ENCODE peak calls at places on chromosome X, in seven cellular contexts. One of them, this sample, is unnamed.

GRCh38 chrX:56232221-56233082 is at the start of gene KLF8:
- DNase-seq in HCEC 1CT: no peak
- DNase-seq in PC-9: peak; percentile 62
- DNase-seq in mesenteric fat pad: no peak
- DNase-seq in kidney glomerular epithelial cell: no peak
- DNase-seq in stimulated activated CD4-positive, alpha-beta T cell treated with anti-CD3 and anti-CD28 coated beads, Interleukin-2, amount 100 ng/mL, for 48 hours: peak; percentile 15
- DNase-seq in AG08396: peak; percentile 41
- DNase-seq in this sample: peak; percentile 10

GRCh38 chrX:53458082-53458481 is 23.9 kb upstream of the HSD17B10 start:
- DNase-seq in HCEC 1CT: peak; percentile 43
- DNase-seq in PC-9: no peak
- DNase-seq in mesenteric fat pad: no peak
- DNase-seq in kidney glomerular epithelial cell: no peak
- DNase-seq in stimulated activated CD4-positive, alpha-beta T cell treated with anti-CD3 and anti-CD28 coated beads, Interleukin-2, amount 100 ng/mL, for 48 hours: no peak
- DNase-seq in AG08396: no peak
- DNase-seq in this sample: no peak

GRCh38 chrX:29231800-29232199 is 644.6 kb downstream of the IL1RAPL1 start:
- DNase-seq in HCEC 1CT: no peak
- DNase-seq in PC-9: no peak
- DNase-seq in mesenteric fat pad: no peak
- DNase-seq in kidney glomerular epithelial cell: no peak
- DNase-seq in stimulated activated CD4-positive, alpha-beta T cell treated with anti-CD3 and anti-CD28 coated beads, Interleukin-2, amount 100 ng/mL, for 48 hours: no peak
- DNase-seq in AG08396: peak; percentile 4
- DNase-seq in this sample: no peak

GRCh38 chrX:57641338-57641737 is 38.7 kb downstream of the NLRP2B start:
- DNase-seq in HCEC 1CT: no peak
- DNase-seq in PC-9: no peak
- DNase-seq in mesenteric fat pad: no peak
- DNase-seq in kidney glomerular epithelial cell: no peak
- DNase-seq in stimulated activated CD4-positive, alpha-beta T cell treated with anti-CD3 and anti-CD28 coated beads, Interleukin-2, amount 100 ng/mL, for 48 hours: no peak
- DNase-seq in AG08396: no peak
- DNase-seq in this sample: peak; percentile 16

GRCh38 chrX:154714925-154715324 is 36.0 kb downstream of the GAB3 start:
- DNase-seq in HCEC 1CT: no peak
- DNase-seq in PC-9: no peak
- DNase-seq in mesenteric fat pad: no peak
- DNase-seq in kidney glomerular epithelial cell: peak; percentile 10
- DNase-seq in stimulated activated CD4-positive, alpha-beta T cell treated with anti-CD3 and anti-CD28 coated beads, Interleukin-2, amount 100 ng/mL, for 48 hours: peak; percentile 47
- DNase-seq in AG08396: peak; percentile 58
- DNase-seq in this sample: no peak

GRCh38 chrX:16484338-16484737 is 165.6 kb upstream of the S100G start:
- DNase-seq in HCEC 1CT: peak; percentile 95
- DNase-seq in PC-9: peak; percentile 89
- DNase-seq in mesenteric fat pad: no peak
- DNase-seq in kidney glomerular epithelial cell: peak; percentile 23
- DNase-seq in stimulated activated CD4-positive, alpha-beta T cell treated with anti-CD3 and anti-CD28 coated beads, Interleukin-2, amount 100 ng/mL, for 48 hours: peak; percentile 17
- DNase-seq in AG08396: peak; percentile 71
- DNase-seq in this sample: peak; percentile 87

GRCh38 chrX:120125444-120125843 is 9.7 kb upstream of the RHOXF1 start:
- DNase-seq in HCEC 1CT: no peak
- DNase-seq in PC-9: no peak
- DNase-seq in mesenteric fat pad: no peak
- DNase-seq in kidney glomerular epithelial cell: no peak
- DNase-seq in stimulated activated CD4-positive, alpha-beta T cell treated with anti-CD3 and anti-CD28 coated beads, Interleukin-2, amount 100 ng/mL, for 48 hours: no peak
- DNase-seq in AG08396: peak; percentile 21
- DNase-seq in this sample: no peak

GRCh38 chrX:103344606-103345005 is 11.7 kb upstream of the TCEAL9 start:
- DNase-seq in HCEC 1CT: no peak
- DNase-seq in PC-9: no peak
- DNase-seq in mesenteric fat pad: no peak
- DNase-seq in kidney glomerular epithelial cell: no peak
- DNase-seq in stimulated activated CD4-positive, alpha-beta T cell treated with anti-CD3 and anti-CD28 coated beads, Interleukin-2, amount 100 ng/mL, for 48 hours: no peak
- DNase-seq in AG08396: no peak
- DNase-seq in this sample: no peak

GRCh38 chrX:32894679-32895078 is 316.7 kb downstream of the DMD start:
- DNase-seq in HCEC 1CT: no peak
- DNase-seq in PC-9: no peak
- DNase-seq in mesenteric fat pad: no peak
- DNase-seq in kidney glomerular epithelial cell: no peak
- DNase-seq in stimulated activated CD4-positive, alpha-beta T cell treated with anti-CD3 and anti-CD28 coated beads, Interleukin-2, amount 100 ng/mL, for 48 hours: no peak
- DNase-seq in AG08396: no peak
- DNase-seq in this sample: no peak

GRCh38 chrX:137549846-137550534 is 15.9 kb upstream of the ZIC3 start:
- DNase-seq in HCEC 1CT: no peak
- DNase-seq in PC-9: no peak
- DNase-seq in mesenteric fat pad: no peak
- DNase-seq in kidney glomerular epithelial cell: no peak
- DNase-seq in stimulated activated CD4-positive, alpha-beta T cell treated with anti-CD3 and anti-CD28 coated beads, Interleukin-2, amount 100 ng/mL, for 48 hours: no peak
- DNase-seq in AG08396: no peak
- DNase-seq in this sample: no peak

GRCh38 chrX:54043696-54044125 is 562 bp downstream of the PHF8 start:
- DNase-seq in HCEC 1CT: peak; percentile 15
- DNase-seq in PC-9: no peak
- DNase-seq in mesenteric fat pad: no peak
- DNase-seq in kidney glomerular epithelial cell: peak; percentile 8
- DNase-seq in stimulated activated CD4-positive, alpha-beta T cell treated with anti-CD3 and anti-CD28 coated beads, Interleukin-2, amount 100 ng/mL, for 48 hours: peak; percentile 3
- DNase-seq in AG08396: peak; percentile 36
- DNase-seq in this sample: no peak

GRCh38 chrX:65406532-65406931 is 128.1 kb downstream of the LAS1L start:
- DNase-seq in HCEC 1CT: no peak
- DNase-seq in PC-9: no peak
- DNase-seq in mesenteric fat pad: no peak
- DNase-seq in kidney glomerular epithelial cell: no peak
- DNase-seq in stimulated activated CD4-positive, alpha-beta T cell treated with anti-CD3 and anti-CD28 coated beads, Interleukin-2, amount 100 ng/mL, for 48 hours: peak; percentile 15
- DNase-seq in AG08396: peak; percentile 8
- DNase-seq in this sample: no peak

GRCh38 chrX:34503119-34503518 is 154.0 kb downstream of the TMEM47 start:
- DNase-seq in HCEC 1CT: no peak
- DNase-seq in PC-9: no peak
- DNase-seq in mesenteric fat pad: no peak
- DNase-seq in kidney glomerular epithelial cell: no peak
- DNase-seq in stimulated activated CD4-positive, alpha-beta T cell treated with anti-CD3 and anti-CD28 coated beads, Interleukin-2, amount 100 ng/mL, for 48 hours: no peak
- DNase-seq in AG08396: no peak
- DNase-seq in this sample: no peak

GRCh38 chrX:115897956-115898355 is 272.6 kb upstream of the AGTR2 start:
- DNase-seq in HCEC 1CT: no peak
- DNase-seq in PC-9: no peak
- DNase-seq in mesenteric fat pad: no peak
- DNase-seq in kidney glomerular epithelial cell: no peak
- DNase-seq in stimulated activated CD4-positive, alpha-beta T cell treated with anti-CD3 and anti-CD28 coated beads, Interleukin-2, amount 100 ng/mL, for 48 hours: no peak
- DNase-seq in AG08396: no peak
- DNase-seq in this sample: no peak

GRCh38 chrX:13123857-13124345 is 79.5 kb upstream of the FAM9C start:
- DNase-seq in HCEC 1CT: peak; percentile 76
- DNase-seq in PC-9: no peak
- DNase-seq in mesenteric fat pad: no peak
- DNase-seq in kidney glomerular epithelial cell: no peak
- DNase-seq in stimulated activated CD4-positive, alpha-beta T cell treated with anti-CD3 and anti-CD28 coated beads, Interleukin-2, amount 100 ng/mL, for 48 hours: no peak
- DNase-seq in AG08396: no peak
- DNase-seq in this sample: no peak

GRCh38 chrX:105263171-105263570 is 42.7 kb upstream of the TEX13A start:
- DNase-seq in HCEC 1CT: no peak
- DNase-seq in PC-9: peak; percentile 88
- DNase-seq in mesenteric fat pad: no peak
- DNase-seq in kidney glomerular epithelial cell: no peak
- DNase-seq in stimulated activated CD4-positive, alpha-beta T cell treated with anti-CD3 and anti-CD28 coated beads, Interleukin-2, amount 100 ng/mL, for 48 hours: no peak
- DNase-seq in AG08396: no peak
- DNase-seq in this sample: no peak

GRCh38 chrX:150773634-150774033 is 80.4 kb downstream of the MTMR1 start:
- DNase-seq in HCEC 1CT: no peak
- DNase-seq in PC-9: no peak
- DNase-seq in mesenteric fat pad: no peak
- DNase-seq in kidney glomerular epithelial cell: no peak
- DNase-seq in stimulated activated CD4-positive, alpha-beta T cell treated with anti-CD3 and anti-CD28 coated beads, Interleukin-2, amount 100 ng/mL, for 48 hours: no peak
- DNase-seq in AG08396: no peak
- DNase-seq in this sample: no peak

GRCh38 chrX:10079155-10079711 is 77.5 kb upstream of the CLCN4 start:
- DNase-seq in HCEC 1CT: no peak
- DNase-seq in PC-9: no peak
- DNase-seq in mesenteric fat pad: no peak
- DNase-seq in kidney glomerular epithelial cell: no peak
- DNase-seq in stimulated activated CD4-positive, alpha-beta T cell treated with anti-CD3 and anti-CD28 coated beads, Interleukin-2, amount 100 ng/mL, for 48 hours: no peak
- DNase-seq in AG08396: no peak
- DNase-seq in this sample: no peak

GRCh38 chrX:131564553-131565229 is 20.8 kb downstream of the OR13H1 start:
- DNase-seq in HCEC 1CT: no peak
- DNase-seq in PC-9: peak; percentile 71
- DNase-seq in mesenteric fat pad: no peak
- DNase-seq in kidney glomerular epithelial cell: no peak
- DNase-seq in stimulated activated CD4-positive, alpha-beta T cell treated with anti-CD3 and anti-CD28 coated beads, Interleukin-2, amount 100 ng/mL, for 48 hours: no peak
- DNase-seq in AG08396: no peak
- DNase-seq in this sample: no peak

GRCh38 chrX:70219938-70220764 is 14.3 kb upstream of the AWAT1 start:
- DNase-seq in HCEC 1CT: no peak
- DNase-seq in PC-9: peak; percentile 89
- DNase-seq in mesenteric fat pad: no peak
- DNase-seq in kidney glomerular epithelial cell: no peak
- DNase-seq in stimulated activated CD4-positive, alpha-beta T cell treated with anti-CD3 and anti-CD28 coated beads, Interleukin-2, amount 100 ng/mL, for 48 hours: no peak
- DNase-seq in AG08396: no peak
- DNase-seq in this sample: peak; percentile 73

GRCh38 chrX:35664838-35665237 is 133.3 kb upstream of the MAGEB16 start:
- DNase-seq in HCEC 1CT: no peak
- DNase-seq in PC-9: no peak
- DNase-seq in mesenteric fat pad: no peak
- DNase-seq in kidney glomerular epithelial cell: no peak
- DNase-seq in stimulated activated CD4-positive, alpha-beta T cell treated with anti-CD3 and anti-CD28 coated beads, Interleukin-2, amount 100 ng/mL, for 48 hours: no peak
- DNase-seq in AG08396: no peak
- DNase-seq in this sample: no peak

GRCh38 chrX:48864210-48864609 is 28.8 kb upstream of the PCSK1N start:
- DNase-seq in HCEC 1CT: peak; percentile 3
- DNase-seq in PC-9: peak; percentile 74
- DNase-seq in mesenteric fat pad: no peak
- DNase-seq in kidney glomerular epithelial cell: peak; percentile 15
- DNase-seq in stimulated activated CD4-positive, alpha-beta T cell treated with anti-CD3 and anti-CD28 coated beads, Interleukin-2, amount 100 ng/mL, for 48 hours: no peak
- DNase-seq in AG08396: peak; percentile 29
- DNase-seq in this sample: no peak

GRCh38 chrX:110847334-110847733 is 51.7 kb upstream of the CHRDL1 start:
- DNase-seq in HCEC 1CT: peak; percentile 33
- DNase-seq in PC-9: peak; percentile 58
- DNase-seq in mesenteric fat pad: no peak
- DNase-seq in kidney glomerular epithelial cell: peak; percentile 59
- DNase-seq in stimulated activated CD4-positive, alpha-beta T cell treated with anti-CD3 and anti-CD28 coated beads, Interleukin-2, amount 100 ng/mL, for 48 hours: peak; percentile 2
- DNase-seq in AG08396: peak; percentile 44
- DNase-seq in this sample: no peak

GRCh38 chrX:44344687-44345086 is 1.2 kb upstream of the EFHC2 start:
- DNase-seq in HCEC 1CT: no peak
- DNase-seq in PC-9: no peak
- DNase-seq in mesenteric fat pad: no peak
- DNase-seq in kidney glomerular epithelial cell: no peak
- DNase-seq in stimulated activated CD4-positive, alpha-beta T cell treated with anti-CD3 and anti-CD28 coated beads, Interleukin-2, amount 100 ng/mL, for 48 hours: no peak
- DNase-seq in AG08396: no peak
- DNase-seq in this sample: no peak

GRCh38 chrX:10512258-10512657 is 108.1 kb downstream of the MID1 start:
- DNase-seq in HCEC 1CT: no peak
- DNase-seq in PC-9: no peak
- DNase-seq in mesenteric fat pad: no peak
- DNase-seq in kidney glomerular epithelial cell: peak; percentile 78
- DNase-seq in stimulated activated CD4-positive, alpha-beta T cell treated with anti-CD3 and anti-CD28 coated beads, Interleukin-2, amount 100 ng/mL, for 48 hours: no peak
- DNase-seq in AG08396: no peak
- DNase-seq in this sample: peak; percentile 2

GRCh38 chrX:45295587-45295986 is 94.9 kb upstream of the DIPK2B start:
- DNase-seq in HCEC 1CT: peak; percentile 56
- DNase-seq in PC-9: peak; percentile 39
- DNase-seq in mesenteric fat pad: no peak
- DNase-seq in kidney glomerular epithelial cell: peak; percentile 66
- DNase-seq in stimulated activated CD4-positive, alpha-beta T cell treated with anti-CD3 and anti-CD28 coated beads, Interleukin-2, amount 100 ng/mL, for 48 hours: no peak
- DNase-seq in AG08396: no peak
- DNase-seq in this sample: peak; percentile 6

GRCh38 chrX:131841496-131842410 is 181.3 kb upstream of the STK26 start:
- DNase-seq in HCEC 1CT: peak; percentile 37
- DNase-seq in PC-9: peak; percentile 78
- DNase-seq in mesenteric fat pad: no peak
- DNase-seq in kidney glomerular epithelial cell: no peak
- DNase-seq in stimulated activated CD4-positive, alpha-beta T cell treated with anti-CD3 and anti-CD28 coated beads, Interleukin-2, amount 100 ng/mL, for 48 hours: no peak
- DNase-seq in AG08396: peak; percentile 63
- DNase-seq in this sample: no peak

GRCh38 chrX:40205471-40205870 is 107.7 kb upstream of the BCOR start:
- DNase-seq in HCEC 1CT: no peak
- DNase-seq in PC-9: no peak
- DNase-seq in mesenteric fat pad: no peak
- DNase-seq in kidney glomerular epithelial cell: no peak
- DNase-seq in stimulated activated CD4-positive, alpha-beta T cell treated with anti-CD3 and anti-CD28 coated beads, Interleukin-2, amount 100 ng/mL, for 48 hours: no peak
- DNase-seq in AG08396: no peak
- DNase-seq in this sample: no peak

GRCh38 chrX:120242807-120243206 is 7.8 kb upstream of the ZBTB33 start:
- DNase-seq in HCEC 1CT: no peak
- DNase-seq in PC-9: no peak
- DNase-seq in mesenteric fat pad: no peak
- DNase-seq in kidney glomerular epithelial cell: no peak
- DNase-seq in stimulated activated CD4-positive, alpha-beta T cell treated with anti-CD3 and anti-CD28 coated beads, Interleukin-2, amount 100 ng/mL, for 48 hours: no peak
- DNase-seq in AG08396: no peak
- DNase-seq in this sample: no peak

GRCh38 chrX:1466232-1466661 is 13.5 kb upstream of the ASMTL start:
- DNase-seq in HCEC 1CT: no peak
- DNase-seq in PC-9: no peak
- DNase-seq in mesenteric fat pad: peak; percentile 62
- DNase-seq in kidney glomerular epithelial cell: no peak
- DNase-seq in stimulated activated CD4-positive, alpha-beta T cell treated with anti-CD3 and anti-CD28 coated beads, Interleukin-2, amount 100 ng/mL, for 48 hours: no peak
- DNase-seq in AG08396: no peak
- DNase-seq in this sample: no peak

GRCh38 chrX:9911479-9911878 is 55.7 kb upstream of the CLDN34 start:
- DNase-seq in HCEC 1CT: peak; percentile 70
- DNase-seq in PC-9: peak; percentile 91
- DNase-seq in mesenteric fat pad: no peak
- DNase-seq in kidney glomerular epithelial cell: no peak
- DNase-seq in stimulated activated CD4-positive, alpha-beta T cell treated with anti-CD3 and anti-CD28 coated beads, Interleukin-2, amount 100 ng/mL, for 48 hours: no peak
- DNase-seq in AG08396: no peak
- DNase-seq in this sample: peak; percentile 46